ENCODE peak calls at places on chromosomes 7 and 10, in ten cellular contexts. F is IMR-90, M is sigmoid colon, T is spleen, H is heart left ventricle, O is esophagus squamous epithelium, E is HCT116, V is breast epithelium, I is HepG2, W is A549. G is an unnamed sample.

GRCh38 chr10:48390933-48391845 is 84.7 kb downstream of the MAPK8 start:
- DNase-seq in T (no peak), E (peak), I (no peak), F (peak), O (no peak), H (no peak), W (no peak), V (no peak), M (no peak), G (no peak)

GRCh38 chr7:126659124-126659523 is 593.6 kb downstream of the GRM8 start:
- DNase-seq in F (no peak), E (no peak), V (no peak), I (no peak), W (no peak), O (no peak), M (no peak), H (no peak), T (no peak), G (no peak)

GRCh38 chr10:37576154-37576553 is 281.3 kb downstream of the ZNF248 start:
- DNase-seq in V (no peak), M (no peak), H (no peak), O (no peak), F (no peak), T (no peak), W (no peak), E (no peak), I (no peak), G (no peak)

GRCh38 chr10:8133146-8133545 is 78.7 kb downstream of the GATA3 start:
- DNase-seq in M (no peak), W (no peak), I (no peak), V (no peak), E (no peak), O (no peak), F (no peak), T (no peak), H (no peak), G (no peak)

GRCh38 chr7:87336136-87336535 is 9.3 kb upstream of the CROT start:
- DNase-seq in F (no peak), V (no peak), O (no peak), M (no peak), T (no peak), W (no peak), I (no peak), H (no peak), E (no peak), G (no peak)

GRCh38 chr10:117663750-117664149 is 121.2 kb downstream of the EMX2 start:
- DNase-seq in W (peak), M (no peak), E (peak), I (peak), T (no peak), V (no peak), O (no peak), H (no peak), F (peak), G (no peak)

GRCh38 chr10:73169320-73169719 is 1.4 kb downstream of the FAM149B1 start:
- DNase-seq in E (no peak), T (no peak), F (no peak), H (no peak), W (no peak), I (no peak), O (no peak), M (no peak), V (no peak), G (no peak)

GRCh38 chr10:89279449-89279869 is 22.4 kb upstream of the IFIT2 start:
- DNase-seq in H (peak), T (no peak), M (no peak), V (no peak), E (no peak), O (no peak), F (no peak), W (no peak), I (no peak), G (no peak)

GRCh38 chr10:49365675-49366415 is 30.0 kb downstream of the DRGX start:
- DNase-seq in T (no peak), I (no peak), H (no peak), F (no peak), V (no peak), W (no peak), E (no peak), M (peak), O (no peak), G (no peak)

GRCh38 chr7:28481131-28481926 is 69.0 kb downstream of the CREB5 start:
- DNase-seq in O (no peak), F (peak), T (no peak), I (no peak), W (no peak), M (no peak), E (no peak), V (no peak), H (no peak), G (no peak)

GRCh38 chr10:11326919-11327318 is 284.5 kb downstream of the USP6NL start:
- DNase-seq in I (no peak), O (no peak), E (no peak), T (no peak), H (no peak), F (no peak), M (no peak), V (no peak), W (no peak), G (no peak)

GRCh38 chr10:11324761-11325321 is 286.6 kb downstream of the USP6NL start:
- DNase-seq in W (no peak), H (no peak), T (no peak), O (no peak), V (no peak), E (no peak), I (no peak), F (no peak), M (no peak), G (no peak)

GRCh38 chr10:11325817-11326216 is 285.6 kb downstream of the USP6NL start:
- DNase-seq in T (no peak), H (no peak), I (no peak), W (no peak), M (no peak), F (peak), V (no peak), E (no peak), O (no peak), G (no peak)

GRCh38 chr10:11328264-11329054 is 283.0 kb downstream of the USP6NL start:
- DNase-seq in T (no peak), I (no peak), W (no peak), O (no peak), F (no peak), M (no peak), V (no peak), E (no peak), H (no peak), G (no peak)

DNA sequence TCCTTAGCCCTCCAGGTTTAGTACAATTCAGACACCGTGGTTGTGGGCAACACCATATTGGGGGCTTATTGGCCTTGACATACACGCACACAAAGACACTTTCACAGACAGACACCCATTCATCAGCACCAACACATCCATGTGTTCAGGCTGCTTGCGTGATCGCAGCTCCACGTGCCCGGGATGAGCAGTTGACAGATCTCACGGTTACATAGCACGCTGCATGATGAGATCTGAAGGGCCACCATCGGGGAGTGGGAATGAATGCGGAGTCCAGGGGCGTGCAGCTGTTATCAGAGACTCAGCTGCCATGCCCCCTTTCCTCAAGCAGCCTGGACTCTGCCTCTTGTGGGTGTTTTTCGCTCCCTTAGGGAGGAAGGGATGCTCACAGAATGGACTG is 285.2 kb downstream of the USP6NL start:
- DNase-seq in E (no peak), T (no peak), H (no peak), V (no peak), M (no peak), W (no peak), F (no peak), O (no peak), I (no peak), G (no peak)
- TF ChIP-seq POLR2A in E (no peak), T (no peak), H (no peak), V (no peak), M (no peak), W (no peak), F (no peak), O (no peak), I (no peak), G (no peak)

DNA sequence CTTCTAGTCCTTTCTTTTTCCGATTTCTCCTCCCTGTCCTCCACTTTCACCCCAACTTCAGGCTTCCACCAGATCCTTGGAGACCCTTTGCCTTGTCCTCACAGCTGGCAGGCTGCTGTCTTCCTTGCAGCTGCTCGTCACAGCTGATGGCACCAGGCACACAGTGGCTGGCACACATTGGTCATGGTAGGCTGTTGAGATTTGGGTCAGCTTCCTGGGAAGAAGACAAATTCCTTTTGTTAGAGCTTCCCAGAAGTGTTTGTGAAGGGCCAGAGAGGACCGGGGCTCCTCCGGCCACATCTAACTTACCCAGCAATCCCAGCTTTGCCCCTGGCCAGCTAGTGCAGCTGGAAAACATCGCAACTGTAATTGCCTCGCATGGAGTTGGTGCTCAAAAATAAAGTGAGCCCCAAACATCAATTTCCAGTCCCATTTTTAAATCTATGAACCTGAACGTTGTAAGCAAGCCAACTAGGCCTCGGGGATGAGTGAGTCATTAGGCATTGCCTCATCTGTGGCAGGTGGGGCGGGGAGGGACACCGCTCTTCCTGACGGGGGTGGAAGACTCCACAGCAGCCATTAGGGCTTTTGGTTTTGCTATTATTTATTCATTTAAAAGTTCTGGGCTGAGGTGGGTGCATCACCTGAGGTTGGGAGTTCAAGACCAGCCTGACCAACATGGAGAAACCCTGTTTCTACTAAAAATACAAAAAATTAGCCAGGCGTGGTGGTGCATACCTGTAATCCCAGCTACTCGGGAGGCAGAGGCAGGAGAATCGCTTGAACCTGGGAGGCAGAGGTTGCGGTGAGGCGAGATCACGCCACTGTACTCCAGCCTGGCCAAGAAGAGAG is 12.4 kb downstream of the CPA5 start:
- DNase-seq in I (no peak), H (no peak), O (no peak), F (peak), W (peak), E (peak), V (peak), M (peak), T (no peak), G (peak)
- H3K27ac ChIP-seq in I (no peak), H (peak), O (peak), F (peak), W (peak), E (peak), V (peak), M (peak), T (peak), G (peak)

GRCh38 chr7:20330176-20330796 is 414 bp upstream of the ITGB8 start:
- DNase-seq in F (peak), H (peak), I (peak), V (peak), O (peak), M (peak), W (peak), T (peak), E (no peak), G (peak)
- TF ChIP-seq POLR2A in F (peak), H (no peak), I (no peak), V (peak), O (no peak), M (peak), W (no peak), T (no peak), E (peak), G (peak)

GRCh38 chr10:108556176-108556575 is 1367.1 kb downstream of the XPNPEP1 start:
- DNase-seq in W (no peak), O (no peak), V (no peak), T (no peak), I (no peak), F (no peak), M (no peak), E (no peak), H (no peak), G (no peak)
- H3K27ac ChIP-seq in W (no peak), O (no peak), V (no peak), T (no peak), I (no peak), F (no peak), M (no peak), E (no peak), H (no peak), G (no peak)

GRCh38 chr7:99395616-99396327 is 12.6 kb downstream of the PDAP1 start:
- DNase-seq in E (no peak), F (no peak), M (no peak), H (no peak), I (no peak), T (no peak), W (no peak), O (no peak), V (no peak), G (no peak)
- TF ChIP-seq POLR2A in E (no peak), F (no peak), M (no peak), H (no peak), I (no peak), T (no peak), W (no peak), O (no peak), V (no peak), G (no peak)

GRCh38 chr10:10860455-10860976 is 157.2 kb upstream of the CELF2 start:
- DNase-seq in V (no peak), W (no peak), H (no peak), F (no peak), I (no peak), E (no peak), O (no peak), T (no peak), M (no peak), G (no peak)
- H3K27ac ChIP-seq in V (no peak), W (no peak), H (no peak), F (no peak), I (no peak), E (no peak), O (no peak), T (no peak), M (no peak), G (no peak)

GRCh38 chr10:131996508-131997365 is 15.0 kb upstream of the BNIP3 start:
- DNase-seq in H (peak), I (no peak), V (no peak), E (no peak), O (no peak), F (no peak), W (no peak), M (peak), T (peak), G (no peak)
- TF ChIP-seq POLR2A in H (no peak), I (no peak), V (no peak), E (no peak), O (no peak), F (no peak), W (no peak), M (no peak), T (no peak), G (no peak)